ENCODE peak calls at places on chromosomes 7 and 10, in ten cellular contexts. One of them, this sample, is unnamed.

GRCh38 chr7:25619963-25620799 is 391.9 kb upstream of the NPVF start:
- DNase-seq in CD8-positive, alpha-beta T cell: no peak
- DNase-seq in PC-9: no peak
- DNase-seq in A549: no peak
- DNase-seq in adrenal gland: peak; percentile 28
- DNase-seq in sigmoid colon: no peak
- DNase-seq in psoas muscle: no peak
- DNase-seq in aorta: no peak
- DNase-seq in CD8-positive, alpha-beta memory T cell: peak; percentile 48
- DNase-seq in thoracic aorta: no peak
- DNase-seq in this sample: no peak

GRCh38 chr10:119205926-119206602 is 1.3 kb upstream of the GRK5 start:
- DNase-seq in CD8-positive, alpha-beta T cell: peak; percentile 32
- DNase-seq in PC-9: no peak
- DNase-seq in A549: peak; percentile 64
- DNase-seq in adrenal gland: peak; percentile 59
- DNase-seq in sigmoid colon: peak; percentile 87
- DNase-seq in psoas muscle: peak; percentile 80
- DNase-seq in aorta: peak; percentile 36
- DNase-seq in CD8-positive, alpha-beta memory T cell: no peak
- DNase-seq in thoracic aorta: peak; percentile 36
- DNase-seq in this sample: peak; percentile 46

GRCh38 chr10:32171213-32171612 is 115.0 kb upstream of the KIF5B start:
- DNase-seq in CD8-positive, alpha-beta T cell: no peak
- DNase-seq in PC-9: peak; percentile 79
- DNase-seq in A549: no peak
- DNase-seq in adrenal gland: no peak
- DNase-seq in sigmoid colon: no peak
- DNase-seq in psoas muscle: no peak
- DNase-seq in aorta: no peak
- DNase-seq in CD8-positive, alpha-beta memory T cell: no peak
- DNase-seq in thoracic aorta: no peak
- DNase-seq in this sample: peak; percentile 89

GRCh38 chr10:118204292-118204943 is 137.7 kb downstream of the FAM204A start:
- DNase-seq in CD8-positive, alpha-beta T cell: no peak
- DNase-seq in PC-9: no peak
- DNase-seq in A549: no peak
- DNase-seq in adrenal gland: no peak
- DNase-seq in sigmoid colon: no peak
- DNase-seq in psoas muscle: no peak
- DNase-seq in aorta: no peak
- DNase-seq in CD8-positive, alpha-beta memory T cell: no peak
- DNase-seq in thoracic aorta: no peak
- DNase-seq in this sample: no peak

GRCh38 chr10:64041185-64041988 is 520.2 kb downstream of the REEP3 start:
- DNase-seq in CD8-positive, alpha-beta T cell: peak; percentile 77
- DNase-seq in PC-9: peak; percentile 37
- DNase-seq in A549: peak; percentile 21
- DNase-seq in adrenal gland: peak; percentile 77
- DNase-seq in sigmoid colon: peak; percentile 79
- DNase-seq in psoas muscle: peak; percentile 68
- DNase-seq in aorta: peak; percentile 87
- DNase-seq in CD8-positive, alpha-beta memory T cell: peak; percentile 77
- DNase-seq in thoracic aorta: no peak
- DNase-seq in this sample: peak; percentile 84

GRCh38 chr7:23396222-23396621 is 74.1 kb downstream of the IGF2BP3 start:
- DNase-seq in CD8-positive, alpha-beta T cell: no peak
- DNase-seq in PC-9: peak; percentile 25
- DNase-seq in A549: no peak
- DNase-seq in adrenal gland: no peak
- DNase-seq in sigmoid colon: no peak
- DNase-seq in psoas muscle: no peak
- DNase-seq in aorta: no peak
- DNase-seq in CD8-positive, alpha-beta memory T cell: no peak
- DNase-seq in thoracic aorta: no peak
- DNase-seq in this sample: no peak

GRCh38 chr10:95279042-95279820 is 11.6 kb downstream of the PDLIM1 start:
- DNase-seq in CD8-positive, alpha-beta T cell: no peak
- DNase-seq in PC-9: no peak
- DNase-seq in A549: peak; percentile 46
- DNase-seq in adrenal gland: no peak
- DNase-seq in sigmoid colon: no peak
- DNase-seq in psoas muscle: no peak
- DNase-seq in aorta: no peak
- DNase-seq in CD8-positive, alpha-beta memory T cell: no peak
- DNase-seq in thoracic aorta: no peak
- DNase-seq in this sample: no peak

GRCh38 chr10:59387951-59388431 is 25.6 kb upstream of the FAM13C start:
- DNase-seq in CD8-positive, alpha-beta T cell: no peak
- DNase-seq in PC-9: no peak
- DNase-seq in A549: no peak
- DNase-seq in adrenal gland: no peak
- DNase-seq in sigmoid colon: no peak
- DNase-seq in psoas muscle: no peak
- DNase-seq in aorta: no peak
- DNase-seq in CD8-positive, alpha-beta memory T cell: no peak
- DNase-seq in thoracic aorta: no peak
- DNase-seq in this sample: no peak

GRCh38 chr10:90161-90560 is 41.1 kb upstream of the TUBB8 start:
- DNase-seq in CD8-positive, alpha-beta T cell: no peak
- DNase-seq in PC-9: no peak
- DNase-seq in A549: no peak
- DNase-seq in adrenal gland: no peak
- DNase-seq in sigmoid colon: no peak
- DNase-seq in psoas muscle: no peak
- DNase-seq in aorta: no peak
- DNase-seq in CD8-positive, alpha-beta memory T cell: no peak
- DNase-seq in thoracic aorta: no peak
- DNase-seq in this sample: no peak

GRCh38 chr7:20561908-20562307 is 53.6 kb upstream of the ABCB5 start:
- DNase-seq in CD8-positive, alpha-beta T cell: no peak
- DNase-seq in PC-9: no peak
- DNase-seq in A549: no peak
- DNase-seq in adrenal gland: no peak
- DNase-seq in sigmoid colon: no peak
- DNase-seq in psoas muscle: no peak
- DNase-seq in aorta: no peak
- DNase-seq in CD8-positive, alpha-beta memory T cell: no peak
- DNase-seq in thoracic aorta: no peak
- DNase-seq in this sample: no peak

DNA sequence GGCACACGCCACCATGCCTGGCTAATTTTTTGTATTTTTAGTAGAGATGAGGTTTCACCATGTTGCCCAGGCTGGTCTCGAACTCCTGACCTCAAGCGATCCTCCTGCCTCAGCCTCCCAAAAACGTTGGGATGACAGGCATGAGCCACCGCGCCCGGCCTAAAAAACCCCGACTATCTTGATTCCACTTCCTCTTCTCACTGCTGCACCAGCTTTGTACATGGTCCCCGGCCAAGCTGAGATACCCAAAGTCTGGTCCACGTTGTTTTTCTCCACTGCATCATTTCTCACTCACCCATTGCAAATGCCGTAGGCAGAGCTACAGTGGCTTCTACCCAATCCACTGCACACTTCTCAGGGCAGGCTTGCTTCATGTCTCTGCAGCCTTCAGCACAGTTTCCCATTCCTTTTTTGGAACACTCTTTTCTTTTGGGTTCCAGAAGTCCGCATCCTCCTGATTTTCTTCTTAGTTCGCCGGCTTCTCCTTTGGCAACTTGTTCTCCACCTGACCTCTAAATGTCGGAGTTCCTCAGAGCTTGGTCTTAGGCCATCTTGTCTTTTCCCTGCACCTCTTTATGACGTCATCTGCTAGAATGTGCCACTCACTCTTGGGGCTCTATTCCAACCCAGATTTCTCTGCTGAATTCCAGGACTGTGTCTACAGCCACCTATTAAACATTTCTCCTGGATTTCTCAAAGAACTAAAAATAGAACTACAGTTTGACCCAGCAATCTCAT is 6.0 kb upstream of the GNB2 start:
- DNase-seq in CD8-positive, alpha-beta T cell: no peak
- DNase-seq in PC-9: no peak
- DNase-seq in A549: no peak
- DNase-seq in adrenal gland: no peak
- DNase-seq in sigmoid colon: no peak
- DNase-seq in psoas muscle: no peak
- DNase-seq in aorta: no peak
- DNase-seq in CD8-positive, alpha-beta memory T cell: no peak
- DNase-seq in thoracic aorta: no peak
- DNase-seq in this sample: no peak
- H3K4me1 ChIP-seq in CD8-positive, alpha-beta T cell: peaks cover under 1% of the 10 kb centered on the region
- H3K4me1 ChIP-seq in PC-9: no peaks in the 10 kb centered on the region
- H3K4me1 ChIP-seq in A549: no peaks in the 10 kb centered on the region
- H3K4me1 ChIP-seq in adrenal gland: no peaks in the 10 kb centered on the region
- H3K4me1 ChIP-seq in sigmoid colon: no peaks in the 10 kb centered on the region
- H3K4me1 ChIP-seq in psoas muscle: no peaks in the 10 kb centered on the region
- H3K4me1 ChIP-seq in aorta: no peaks in the 10 kb centered on the region
- H3K4me1 ChIP-seq in CD8-positive, alpha-beta memory T cell: no peaks in the 10 kb centered on the region
- H3K4me1 ChIP-seq in thoracic aorta: no peaks in the 10 kb centered on the region
- H3K4me1 ChIP-seq in this sample: no peaks in the 10 kb centered on the region

GRCh38 chr7:75968012-75968411 is 26.4 kb downstream of the TMEM120A start:
- DNase-seq in CD8-positive, alpha-beta T cell: no peak
- DNase-seq in PC-9: no peak
- DNase-seq in A549: no peak
- DNase-seq in adrenal gland: no peak
- DNase-seq in sigmoid colon: no peak
- DNase-seq in psoas muscle: no peak
- DNase-seq in aorta: no peak
- DNase-seq in CD8-positive, alpha-beta memory T cell: no peak
- DNase-seq in thoracic aorta: no peak
- DNase-seq in this sample: no peak

GRCh38 chr7:75969704-75970498 is 24.5 kb downstream of the TMEM120A start:
- DNase-seq in CD8-positive, alpha-beta T cell: no peak
- DNase-seq in PC-9: no peak
- DNase-seq in A549: no peak
- DNase-seq in adrenal gland: no peak
- DNase-seq in sigmoid colon: no peak
- DNase-seq in psoas muscle: peak; percentile 75
- DNase-seq in aorta: no peak
- DNase-seq in CD8-positive, alpha-beta memory T cell: no peak
- DNase-seq in thoracic aorta: no peak
- DNase-seq in this sample: no peak

GRCh38 chr7:75967573-75967997 is 26.8 kb downstream of the TMEM120A start:
- DNase-seq in CD8-positive, alpha-beta T cell: no peak
- DNase-seq in PC-9: no peak
- DNase-seq in A549: no peak
- DNase-seq in adrenal gland: no peak
- DNase-seq in sigmoid colon: peak; percentile 91
- DNase-seq in psoas muscle: no peak
- DNase-seq in aorta: no peak
- DNase-seq in CD8-positive, alpha-beta memory T cell: no peak
- DNase-seq in thoracic aorta: no peak
- DNase-seq in this sample: no peak

GRCh38 chr7:75969182-75969581 is 25.2 kb downstream of the TMEM120A start:
- DNase-seq in CD8-positive, alpha-beta T cell: no peak
- DNase-seq in PC-9: no peak
- DNase-seq in A549: no peak
- DNase-seq in adrenal gland: peak; percentile 54
- DNase-seq in sigmoid colon: peak; percentile 95
- DNase-seq in psoas muscle: peak; percentile 87
- DNase-seq in aorta: no peak
- DNase-seq in CD8-positive, alpha-beta memory T cell: no peak
- DNase-seq in thoracic aorta: no peak
- DNase-seq in this sample: no peak

GRCh38 chr7:75968561-75969001 is 25.8 kb downstream of the TMEM120A start:
- DNase-seq in CD8-positive, alpha-beta T cell: no peak
- DNase-seq in PC-9: no peak
- DNase-seq in A549: no peak
- DNase-seq in adrenal gland: peak; percentile 82
- DNase-seq in sigmoid colon: peak; percentile 88
- DNase-seq in psoas muscle: peak; percentile 90
- DNase-seq in aorta: no peak
- DNase-seq in CD8-positive, alpha-beta memory T cell: no peak
- DNase-seq in thoracic aorta: no peak
- DNase-seq in this sample: no peak
- H3K4me1 ChIP-seq in CD8-positive, alpha-beta T cell: no peaks in the 10 kb centered on the region
- H3K4me1 ChIP-seq in PC-9: no peaks in the 10 kb centered on the region
- H3K4me1 ChIP-seq in A549: peaks cover 7% of the 10 kb centered on the region
- H3K4me1 ChIP-seq in adrenal gland: peaks cover 81% of the 10 kb centered on the region
- H3K4me1 ChIP-seq in sigmoid colon: peaks cover 64% of the 10 kb centered on the region
- H3K4me1 ChIP-seq in psoas muscle: peaks cover 86% of the 10 kb centered on the region
- H3K4me1 ChIP-seq in aorta: no peaks in the 10 kb centered on the region
- H3K4me1 ChIP-seq in CD8-positive, alpha-beta memory T cell: no peaks in the 10 kb centered on the region
- H3K4me1 ChIP-seq in thoracic aorta: peaks cover 27% of the 10 kb centered on the region
- H3K4me1 ChIP-seq in this sample: peaks cover 10% of the 10 kb centered on the region

GRCh38 chr7:6394114-6394513 is 53.6 kb downstream of the DAGLB start:
- DNase-seq in CD8-positive, alpha-beta T cell: no peak
- DNase-seq in PC-9: no peak
- DNase-seq in A549: no peak
- DNase-seq in adrenal gland: no peak
- DNase-seq in sigmoid colon: no peak
- DNase-seq in psoas muscle: no peak
- DNase-seq in aorta: no peak
- DNase-seq in CD8-positive, alpha-beta memory T cell: no peak
- DNase-seq in thoracic aorta: no peak
- DNase-seq in this sample: no peak
- H3K4me1 ChIP-seq in CD8-positive, alpha-beta T cell: peaks cover 23% of the 10 kb centered on the region
- H3K4me1 ChIP-seq in PC-9: peaks cover 69% of the 10 kb centered on the region
- H3K4me1 ChIP-seq in A549: peaks cover 55% of the 10 kb centered on the region
- H3K4me1 ChIP-seq in adrenal gland: peaks cover 64% of the 10 kb centered on the region
- H3K4me1 ChIP-seq in sigmoid colon: peaks cover 66% of the 10 kb centered on the region
- H3K4me1 ChIP-seq in psoas muscle: peaks cover 64% of the 10 kb centered on the region
- H3K4me1 ChIP-seq in aorta: peaks cover 4% of the 10 kb centered on the region
- H3K4me1 ChIP-seq in CD8-positive, alpha-beta memory T cell: peaks cover 20% of the 10 kb centered on the region
- H3K4me1 ChIP-seq in thoracic aorta: peaks cover 35% of the 10 kb centered on the region
- H3K4me1 ChIP-seq in this sample: peaks cover 21% of the 10 kb centered on the region

GRCh38 chr10:5585517-5586222 is 60.9 kb downstream of the CALML3 start:
- DNase-seq in CD8-positive, alpha-beta T cell: no peak
- DNase-seq in PC-9: no peak
- DNase-seq in A549: no peak
- DNase-seq in adrenal gland: no peak
- DNase-seq in sigmoid colon: peak; percentile 49
- DNase-seq in psoas muscle: no peak
- DNase-seq in aorta: peak; percentile 37
- DNase-seq in CD8-positive, alpha-beta memory T cell: no peak
- DNase-seq in thoracic aorta: no peak
- DNase-seq in this sample: no peak

GRCh38 chr10:5587151-5588079 is 62.7 kb downstream of the CALML3 start:
- DNase-seq in CD8-positive, alpha-beta T cell: no peak
- DNase-seq in PC-9: no peak
- DNase-seq in A549: no peak
- DNase-seq in adrenal gland: no peak
- DNase-seq in sigmoid colon: peak; percentile 67
- DNase-seq in psoas muscle: no peak
- DNase-seq in aorta: peak; percentile 73
- DNase-seq in CD8-positive, alpha-beta memory T cell: no peak
- DNase-seq in thoracic aorta: no peak
- DNase-seq in this sample: no peak

GRCh38 chr10:5582736-5583135 is 58.0 kb downstream of the CALML3 start:
- DNase-seq in CD8-positive, alpha-beta T cell: no peak
- DNase-seq in PC-9: peak; percentile 78
- DNase-seq in A549: no peak
- DNase-seq in adrenal gland: no peak
- DNase-seq in sigmoid colon: no peak
- DNase-seq in psoas muscle: no peak
- DNase-seq in aorta: peak; percentile 50
- DNase-seq in CD8-positive, alpha-beta memory T cell: no peak
- DNase-seq in thoracic aorta: no peak
- DNase-seq in this sample: no peak

GRCh38 chr10:5583525-5584175 is 58.9 kb downstream of the CALML3 start:
- DNase-seq in CD8-positive, alpha-beta T cell: no peak
- DNase-seq in PC-9: peak; percentile 94
- DNase-seq in A549: no peak
- DNase-seq in adrenal gland: peak; percentile 28
- DNase-seq in sigmoid colon: peak; percentile 71
- DNase-seq in psoas muscle: no peak
- DNase-seq in aorta: peak; percentile 67
- DNase-seq in CD8-positive, alpha-beta memory T cell: no peak
- DNase-seq in thoracic aorta: no peak
- DNase-seq in this sample: no peak

GRCh38 chr10:5584895-5585516 is 60.2 kb downstream of the CALML3 start:
- DNase-seq in CD8-positive, alpha-beta T cell: no peak
- DNase-seq in PC-9: peak; percentile 98
- DNase-seq in A549: peak; percentile 67
- DNase-seq in adrenal gland: no peak
- DNase-seq in sigmoid colon: peak; percentile 52
- DNase-seq in psoas muscle: no peak
- DNase-seq in aorta: peak; percentile 71
- DNase-seq in CD8-positive, alpha-beta memory T cell: no peak
- DNase-seq in thoracic aorta: no peak
- DNase-seq in this sample: no peak
- H3K4me1 ChIP-seq in CD8-positive, alpha-beta T cell: no peaks in the 10 kb centered on the region
- H3K4me1 ChIP-seq in PC-9: peaks cover 86% of the 10 kb centered on the region
- H3K4me1 ChIP-seq in A549: peaks cover 49% of the 10 kb centered on the region
- H3K4me1 ChIP-seq in adrenal gland: no peaks in the 10 kb centered on the region
- H3K4me1 ChIP-seq in sigmoid colon: peaks cover 22% of the 10 kb centered on the region
- H3K4me1 ChIP-seq in psoas muscle: peaks cover 8% of the 10 kb centered on the region
- H3K4me1 ChIP-seq in aorta: no peaks in the 10 kb centered on the region
- H3K4me1 ChIP-seq in CD8-positive, alpha-beta memory T cell: no peaks in the 10 kb centered on the region
- H3K4me1 ChIP-seq in thoracic aorta: no peaks in the 10 kb centered on the region
- H3K4me1 ChIP-seq in this sample: peaks cover 43% of the 10 kb centered on the region